ENCODE peak calls at places on chromosome 2, in eight cellular contexts. One of them, this sample, is unnamed.

GRCh38 chr2:171960570-171960969 is 38.3 kb downstream of the HAT1 start:
- DNase-seq in naive thymus-derived CD4-positive, alpha-beta T cell: no peak
- DNase-seq in NCI-H748 treated with DMSO at 0.1 percent for 48 hours: no peak
- DNase-seq in endodermal cell: no peak
- DNase-seq in AG04449: no peak
- DNase-seq in stimulated activated CD4-positive, alpha-beta T cell treated with anti-CD3 and anti-CD28 coated beads, TNF-alpha, amount 100 ng/mL, for 4 hours: no peak
- DNase-seq in fibroblast of lung: no peak
- DNase-seq in right cardiac atrium: no peak
- DNase-seq in this sample: no peak

GRCh38 chr2:188596054-188596453 is 304.4 kb downstream of the GULP1 start:
- DNase-seq in naive thymus-derived CD4-positive, alpha-beta T cell: no peak
- DNase-seq in endodermal cell: no peak
- DNase-seq in fibroblast of lung: peak
- DNase-seq in right cardiac atrium: no peak
- DNase-seq in NCI-H748 treated with DMSO at 0.1 percent for 48 hours: no peak
- DNase-seq in AG04449: no peak
- DNase-seq in stimulated activated CD4-positive, alpha-beta T cell treated with anti-CD3 and anti-CD28 coated beads, TNF-alpha, amount 100 ng/mL, for 4 hours: no peak
- DNase-seq in this sample: no peak

GRCh38 chr2:74142340-74142739 is 5.4 kb downstream of the BOLA3 start:
- DNase-seq in fibroblast of lung: no peak
- DNase-seq in NCI-H748 treated with DMSO at 0.1 percent for 48 hours: no peak
- DNase-seq in naive thymus-derived CD4-positive, alpha-beta T cell: no peak
- DNase-seq in stimulated activated CD4-positive, alpha-beta T cell treated with anti-CD3 and anti-CD28 coated beads, TNF-alpha, amount 100 ng/mL, for 4 hours: no peak
- DNase-seq in AG04449: no peak
- DNase-seq in right cardiac atrium: no peak
- DNase-seq in endodermal cell: peak
- DNase-seq in this sample: no peak

GRCh38 chr2:111665551-111666116 is 218.4 kb downstream of the ANAPC1 start:
- DNase-seq in fibroblast of lung: no peak
- DNase-seq in right cardiac atrium: no peak
- DNase-seq in endodermal cell: peak
- DNase-seq in NCI-H748 treated with DMSO at 0.1 percent for 48 hours: no peak
- DNase-seq in AG04449: no peak
- DNase-seq in stimulated activated CD4-positive, alpha-beta T cell treated with anti-CD3 and anti-CD28 coated beads, TNF-alpha, amount 100 ng/mL, for 4 hours: no peak
- DNase-seq in naive thymus-derived CD4-positive, alpha-beta T cell: no peak
- DNase-seq in this sample: no peak

GRCh38 chr2:38692636-38693318 is 26.9 kb downstream of the GALM start:
- DNase-seq in AG04449: no peak
- DNase-seq in right cardiac atrium: no peak
- DNase-seq in fibroblast of lung: no peak
- DNase-seq in naive thymus-derived CD4-positive, alpha-beta T cell: no peak
- DNase-seq in stimulated activated CD4-positive, alpha-beta T cell treated with anti-CD3 and anti-CD28 coated beads, TNF-alpha, amount 100 ng/mL, for 4 hours: no peak
- DNase-seq in endodermal cell: no peak
- DNase-seq in NCI-H748 treated with DMSO at 0.1 percent for 48 hours: no peak
- DNase-seq in this sample: no peak

GRCh38 chr2:240557101-240557751 is 562 bp downstream of the ANKMY1 start:
- DNase-seq in endodermal cell: no peak
- DNase-seq in stimulated activated CD4-positive, alpha-beta T cell treated with anti-CD3 and anti-CD28 coated beads, TNF-alpha, amount 100 ng/mL, for 4 hours: no peak
- DNase-seq in NCI-H748 treated with DMSO at 0.1 percent for 48 hours: no peak
- DNase-seq in naive thymus-derived CD4-positive, alpha-beta T cell: peak
- DNase-seq in right cardiac atrium: peak
- DNase-seq in fibroblast of lung: no peak
- DNase-seq in AG04449: no peak
- DNase-seq in this sample: peak

GRCh38 chr2:211203986-211204385 is 647.6 kb downstream of the CPS1 start:
- DNase-seq in naive thymus-derived CD4-positive, alpha-beta T cell: no peak
- DNase-seq in NCI-H748 treated with DMSO at 0.1 percent for 48 hours: no peak
- DNase-seq in right cardiac atrium: no peak
- DNase-seq in fibroblast of lung: peak
- DNase-seq in stimulated activated CD4-positive, alpha-beta T cell treated with anti-CD3 and anti-CD28 coated beads, TNF-alpha, amount 100 ng/mL, for 4 hours: no peak
- DNase-seq in AG04449: no peak
- DNase-seq in endodermal cell: no peak
- DNase-seq in this sample: no peak

GRCh38 chr2:66925128-66925527 is 472.0 kb upstream of the ETAA1 start:
- DNase-seq in fibroblast of lung: peak
- DNase-seq in endodermal cell: no peak
- DNase-seq in AG04449: no peak
- DNase-seq in NCI-H748 treated with DMSO at 0.1 percent for 48 hours: no peak
- DNase-seq in right cardiac atrium: no peak
- DNase-seq in naive thymus-derived CD4-positive, alpha-beta T cell: no peak
- DNase-seq in stimulated activated CD4-positive, alpha-beta T cell treated with anti-CD3 and anti-CD28 coated beads, TNF-alpha, amount 100 ng/mL, for 4 hours: no peak
- DNase-seq in this sample: no peak

GRCh38 chr2:54060000-54060399 is 55.4 kb upstream of the ACYP2 start:
- DNase-seq in NCI-H748 treated with DMSO at 0.1 percent for 48 hours: no peak
- DNase-seq in fibroblast of lung: no peak
- DNase-seq in AG04449: no peak
- DNase-seq in right cardiac atrium: no peak
- DNase-seq in naive thymus-derived CD4-positive, alpha-beta T cell: no peak
- DNase-seq in endodermal cell: no peak
- DNase-seq in stimulated activated CD4-positive, alpha-beta T cell treated with anti-CD3 and anti-CD28 coated beads, TNF-alpha, amount 100 ng/mL, for 4 hours: no peak
- DNase-seq in this sample: no peak

GRCh38 chr2:70680735-70681134 is 87.3 kb downstream of the ADD2 start:
- DNase-seq in NCI-H748 treated with DMSO at 0.1 percent for 48 hours: no peak
- DNase-seq in right cardiac atrium: no peak
- DNase-seq in naive thymus-derived CD4-positive, alpha-beta T cell: no peak
- DNase-seq in AG04449: no peak
- DNase-seq in stimulated activated CD4-positive, alpha-beta T cell treated with anti-CD3 and anti-CD28 coated beads, TNF-alpha, amount 100 ng/mL, for 4 hours: no peak
- DNase-seq in endodermal cell: no peak
- DNase-seq in fibroblast of lung: no peak
- DNase-seq in this sample: no peak

GRCh38 chr2:4552099-4552498 is 848.7 kb downstream of the DCDC2C start:
- DNase-seq in right cardiac atrium: no peak
- DNase-seq in AG04449: no peak
- DNase-seq in naive thymus-derived CD4-positive, alpha-beta T cell: no peak
- DNase-seq in NCI-H748 treated with DMSO at 0.1 percent for 48 hours: no peak
- DNase-seq in stimulated activated CD4-positive, alpha-beta T cell treated with anti-CD3 and anti-CD28 coated beads, TNF-alpha, amount 100 ng/mL, for 4 hours: no peak
- DNase-seq in endodermal cell: no peak
- DNase-seq in fibroblast of lung: no peak
- DNase-seq in this sample: no peak

GRCh38 chr2:179422037-179422643 is 157.5 kb upstream of the SESTD1 start:
- DNase-seq in naive thymus-derived CD4-positive, alpha-beta T cell: peak
- DNase-seq in AG04449: peak
- DNase-seq in fibroblast of lung: peak
- DNase-seq in right cardiac atrium: peak
- DNase-seq in NCI-H748 treated with DMSO at 0.1 percent for 48 hours: peak
- DNase-seq in endodermal cell: peak
- DNase-seq in stimulated activated CD4-positive, alpha-beta T cell treated with anti-CD3 and anti-CD28 coated beads, TNF-alpha, amount 100 ng/mL, for 4 hours: no peak
- DNase-seq in this sample: no peak

GRCh38 chr2:204110250-204111183 is 174.0 kb downstream of the ICOS start:
- DNase-seq in right cardiac atrium: peak
- DNase-seq in NCI-H748 treated with DMSO at 0.1 percent for 48 hours: no peak
- DNase-seq in AG04449: no peak
- DNase-seq in fibroblast of lung: peak
- DNase-seq in stimulated activated CD4-positive, alpha-beta T cell treated with anti-CD3 and anti-CD28 coated beads, TNF-alpha, amount 100 ng/mL, for 4 hours: peak
- DNase-seq in naive thymus-derived CD4-positive, alpha-beta T cell: peak
- DNase-seq in endodermal cell: no peak
- DNase-seq in this sample: no peak

GRCh38 chr2:223488814-223489213 is 113.3 kb downstream of the SCG2 start:
- DNase-seq in stimulated activated CD4-positive, alpha-beta T cell treated with anti-CD3 and anti-CD28 coated beads, TNF-alpha, amount 100 ng/mL, for 4 hours: no peak
- DNase-seq in fibroblast of lung: peak
- DNase-seq in NCI-H748 treated with DMSO at 0.1 percent for 48 hours: no peak
- DNase-seq in AG04449: no peak
- DNase-seq in endodermal cell: no peak
- DNase-seq in naive thymus-derived CD4-positive, alpha-beta T cell: no peak
- DNase-seq in right cardiac atrium: no peak
- DNase-seq in this sample: no peak

GRCh38 chr2:33529771-33530481 is 53.5 kb downstream of the RASGRP3 start:
- DNase-seq in endodermal cell: no peak
- DNase-seq in NCI-H748 treated with DMSO at 0.1 percent for 48 hours: no peak
- DNase-seq in naive thymus-derived CD4-positive, alpha-beta T cell: no peak
- DNase-seq in right cardiac atrium: no peak
- DNase-seq in stimulated activated CD4-positive, alpha-beta T cell treated with anti-CD3 and anti-CD28 coated beads, TNF-alpha, amount 100 ng/mL, for 4 hours: no peak
- DNase-seq in fibroblast of lung: peak
- DNase-seq in AG04449: peak
- DNase-seq in this sample: no peak

GRCh38 chr2:190759749-190760213 is 110.9 kb downstream of the NAB1 start:
- DNase-seq in right cardiac atrium: no peak
- DNase-seq in naive thymus-derived CD4-positive, alpha-beta T cell: no peak
- DNase-seq in endodermal cell: no peak
- DNase-seq in AG04449: peak
- DNase-seq in stimulated activated CD4-positive, alpha-beta T cell treated with anti-CD3 and anti-CD28 coated beads, TNF-alpha, amount 100 ng/mL, for 4 hours: no peak
- DNase-seq in NCI-H748 treated with DMSO at 0.1 percent for 48 hours: no peak
- DNase-seq in fibroblast of lung: peak
- DNase-seq in this sample: no peak

GRCh38 chr2:41024806-41025205 is 572.9 kb upstream of the SLC8A1 start:
- DNase-seq in endodermal cell: no peak
- DNase-seq in AG04449: no peak
- DNase-seq in right cardiac atrium: no peak
- DNase-seq in NCI-H748 treated with DMSO at 0.1 percent for 48 hours: no peak
- DNase-seq in stimulated activated CD4-positive, alpha-beta T cell treated with anti-CD3 and anti-CD28 coated beads, TNF-alpha, amount 100 ng/mL, for 4 hours: no peak
- DNase-seq in fibroblast of lung: no peak
- DNase-seq in naive thymus-derived CD4-positive, alpha-beta T cell: no peak
- DNase-seq in this sample: no peak

This sample was measured in B cell.